ENCODE peak calls at places on chromosome 10, in five cellular contexts. R is OCI-LY7; B is HT-29; C is natural killer cell treated with Interleukin-12 subunit alpha and Interleukin-12 subunit beta and Interleukin-15 and Interleukin-18, amount 100 ng/mL, for 72 hours; V is occipital lobe. T is an unnamed sample.

GRCh38 chr10:110107887-110108286 is 99.5 kb upstream of the MXI1 start:
- DNase-seq in C (no peak), V (no peak), R (no peak), B (no peak), T (no peak)

GRCh38 chr10:103781329-103782061 is 73.9 kb downstream of the SH3PXD2A start:
- DNase-seq in R (peak), B (peak), C (no peak), V (no peak), T (peak)

GRCh38 chr10:59793924-59794323 is 40.7 kb upstream of the MRLN start:
- DNase-seq in C (no peak), V (no peak), R (no peak), B (no peak), T (no peak)

GRCh38 chr10:115572740-115573455 is 479.7 kb downstream of the ATRNL1 start:
- DNase-seq in R (no peak), V (no peak), B (peak), C (no peak), T (peak)

GRCh38 chr10:23391817-23392216 is 47.1 kb upstream of the OTUD1 start:
- DNase-seq in V (no peak), B (no peak), R (no peak), C (no peak), T (no peak)

GRCh38 chr10:107686095-107686494 is 521.6 kb upstream of the SORCS1 start:
- DNase-seq in V (no peak), C (no peak), B (no peak), R (peak), T (peak)

GRCh38 chr10:45000138-45000763 is 472 bp upstream of the ZNF22 start:
- DNase-seq in C (no peak), V (no peak), B (no peak), R (no peak), T (no peak)

GRCh38 chr10:96538683-96539082 is 25.0 kb upstream of the TLL2 start:
- DNase-seq in R (no peak), C (no peak), V (no peak), B (no peak), T (no peak)

GRCh38 chr10:29096303-29096824 is 192.5 kb upstream of the LYZL1 start:
- DNase-seq in V (no peak), B (no peak), C (no peak), R (no peak), T (no peak)

GRCh38 chr10:8181496-8182174 is 127.1 kb downstream of the GATA3 start:
- DNase-seq in B (no peak), C (no peak), V (no peak), R (no peak), T (no peak)

GRCh38 chr10:37490266-37490665 is 364.9 kb downstream of the ANKRD30A start:
- DNase-seq in B (no peak), R (no peak), V (no peak), C (no peak), T (no peak)

GRCh38 chr10:118592675-118593330 is 2.6 kb downstream of the PRLHR start:
- DNase-seq in C (no peak), V (no peak), B (no peak), R (no peak), T (no peak)

GRCh38 chr10:70737250-70737649 is 47.9 kb downstream of the TBATA start:
- DNase-seq in B (no peak), C (no peak), V (no peak), R (no peak), T (no peak)

GRCh38 chr10:36349445-36350063 is 707.5 kb upstream of the FZD8 start:
- DNase-seq in B (no peak), R (no peak), V (no peak), C (no peak), T (no peak)

GRCh38 chr10:90674461-90674860 is 183.4 kb downstream of the HTR7 start:
- DNase-seq in C (no peak), B (no peak), V (no peak), R (no peak), T (no peak)

GRCh38 chr10:50540069-50540825 is 83.5 kb downstream of the SGMS1 start:
- DNase-seq in C (no peak), R (no peak), V (no peak), B (no peak), T (peak)

GRCh38 chr10:131909014-131909808 is 8.4 kb downstream of the PPP2R2D start:
- DNase-seq in B (no peak), C (no peak), V (no peak), R (no peak), T (no peak)

GRCh38 chr10:112950714-112951348 is 784 bp downstream of the TCF7L2 start:
- DNase-seq in C (peak), B (peak), R (peak), V (no peak), T (peak)